ENCODE peak calls at places on chromosomes 13 and 19, in six cellular contexts. X is lower lobe of right lung; B is stimulated activated CD4-positive, alpha-beta T cell treated with anti-CD3 and anti-CD28 coated beads, Interleukin-15, amount 100 ng/mL, for 1 hour; H is stomach; E is LoVo; P is Karpas-422. D is an unnamed sample.

GRCh38 chr13:93147946-93148345 is 78.7 kb upstream of the GPC6 start:
- DNase-seq in E (no peak), P (no peak), B (no peak), H (no peak), X (no peak), D (no peak)

GRCh38 chr13:79710376-79710775 is 229.4 kb downstream of the NDFIP2 start:
- DNase-seq in P (no peak), E (no peak), X (no peak), B (no peak), H (no peak), D (no peak)

GRCh38 chr13:113771709-113772331 is 12.8 kb downstream of the TMEM255B start:
- DNase-seq in B (no peak), X (no peak), P (no peak), H (no peak), E (no peak), D (no peak)

GRCh38 chr13:40102854-40103253 is 447.4 kb downstream of the COG6 start:
- DNase-seq in P (no peak), H (peak; percentile 52), B (peak; percentile 74), E (no peak), X (no peak), D (peak; percentile 14)

GRCh38 chr13:59510377-59510776 is 653.4 kb downstream of the DIAPH3 start:
- DNase-seq in E (no peak), H (no peak), B (no peak), X (no peak), P (no peak), D (no peak)

GRCh38 chr13:95740921-95741320 is 64.0 kb downstream of the DNAJC3 start:
- DNase-seq in H (no peak), E (no peak), P (no peak), B (no peak), X (no peak), D (no peak)

GRCh38 chr19:18401580-18402112 is 4.2 kb upstream of the LRRC25 start:
- DNase-seq in B (no peak), X (peak; percentile 86), H (no peak), E (peak; percentile 72), P (peak; percentile 91), D (no peak)

GRCh38 chr19:38744906-38745305 is 632 bp upstream of the CAPN12 start:
- DNase-seq in E (no peak), H (no peak), X (peak; percentile 14), B (no peak), P (no peak), D (no peak)

GRCh38 chr19:49591731-49592485 is 926 bp downstream of the PRR12 start:
- DNase-seq in X (peak; percentile 66), B (no peak), E (no peak), H (peak; percentile 40), P (peak; percentile 86), D (peak; percentile 50)

GRCh38 chr13:19772306-19772705 is 10.4 kb downstream of the PSPC1 start:
- DNase-seq in X (no peak), H (no peak), E (no peak), P (no peak), B (no peak), D (no peak)